ENCODE peak calls at places on chromosomes 4 and X, in four cellular contexts. One of them, this sample, is unnamed.

GRCh38 chr4:86091201-86091600 is 268.7 kb downstream of the MAPK10 start:
- DNase-seq in body of pancreas: no peak
- DNase-seq in iris pigment epithelial cell: peak
- DNase-seq in AG04449: no peak
- DNase-seq in this sample: no peak

GRCh38 chr4:169080970-169081369 is 70.9 kb upstream of the CBR4 start:
- DNase-seq in body of pancreas: no peak
- DNase-seq in iris pigment epithelial cell: peak
- DNase-seq in AG04449: no peak
- DNase-seq in this sample: no peak

GRCh38 chrX:72475952-72476668 is 96.5 kb downstream of the HDAC8 start:
- DNase-seq in body of pancreas: no peak
- DNase-seq in iris pigment epithelial cell: peak
- DNase-seq in AG04449: no peak
- DNase-seq in this sample: no peak

GRCh38 chr4:15895517-15895916 is 43.0 kb downstream of the FGFBP1 start:
- DNase-seq in body of pancreas: no peak
- DNase-seq in iris pigment epithelial cell: no peak
- DNase-seq in AG04449: no peak
- DNase-seq in this sample: no peak

GRCh38 chrX:128106630-128107029 is 54.4 kb upstream of the ACTRT1 start:
- DNase-seq in body of pancreas: no peak
- DNase-seq in iris pigment epithelial cell: peak
- DNase-seq in AG04449: no peak
- DNase-seq in this sample: no peak

GRCh38 chr4:152643153-152644035 is 36.4 kb downstream of the TMEM154 start:
- DNase-seq in body of pancreas: no peak
- DNase-seq in iris pigment epithelial cell: no peak
- DNase-seq in AG04449: no peak
- DNase-seq in this sample: no peak

GRCh38 chrX:153983321-153983729 is 10.8 kb downstream of the TMEM187 start:
- DNase-seq in body of pancreas: no peak
- DNase-seq in iris pigment epithelial cell: no peak
- DNase-seq in AG04449: no peak
- DNase-seq in this sample: no peak

GRCh38 chrX:44974462-44974861 is 101.5 kb downstream of the KDM6A start:
- DNase-seq in body of pancreas: no peak
- DNase-seq in iris pigment epithelial cell: peak
- DNase-seq in AG04449: no peak
- DNase-seq in this sample: peak

GRCh38 chr4:143302526-143302925 is 34.1 kb upstream of the GAB1 start:
- DNase-seq in body of pancreas: no peak
- DNase-seq in iris pigment epithelial cell: no peak
- DNase-seq in AG04449: peak
- DNase-seq in this sample: no peak

GRCh38 chr4:147550626-147551250 is 66.5 kb upstream of the TMEM184C start:
- DNase-seq in body of pancreas: no peak
- DNase-seq in iris pigment epithelial cell: peak
- DNase-seq in AG04449: no peak
- DNase-seq in this sample: no peak

GRCh38 chr4:40455340-40455902 is 120.3 kb downstream of the CHRNA9 start:
- DNase-seq in body of pancreas: peak
- DNase-seq in iris pigment epithelial cell: peak
- DNase-seq in AG04449: no peak
- DNase-seq in this sample: no peak

GRCh38 chrX:120562569-120562926 is 1.8 kb upstream of the CUL4B start:
- DNase-seq in body of pancreas: no peak
- DNase-seq in iris pigment epithelial cell: no peak
- DNase-seq in AG04449: no peak
- DNase-seq in this sample: no peak

GRCh38 chrX:25976683-25977310 is 161.3 kb upstream of the MAGEB18 start:
- DNase-seq in body of pancreas: no peak
- DNase-seq in iris pigment epithelial cell: no peak
- DNase-seq in AG04449: no peak
- DNase-seq in this sample: no peak

GRCh38 chr4:56767567-56767966 is 53.9 kb downstream of the SPINK2 start:
- DNase-seq in body of pancreas: no peak
- DNase-seq in iris pigment epithelial cell: no peak
- DNase-seq in AG04449: no peak
- DNase-seq in this sample: no peak

GRCh38 chr4:74395633-74396032 is 30.7 kb downstream of the EREG start:
- DNase-seq in body of pancreas: no peak
- DNase-seq in iris pigment epithelial cell: peak
- DNase-seq in AG04449: no peak
- DNase-seq in this sample: no peak

GRCh38 chr4:92121099-92121498 is 182.7 kb upstream of the GRID2 start:
- DNase-seq in body of pancreas: peak
- DNase-seq in iris pigment epithelial cell: peak
- DNase-seq in AG04449: no peak
- DNase-seq in this sample: no peak

This sample was measured in epithelial cell of prostate.